ENCODE peak calls at places on chromosomes 13 and 19, in seven cellular contexts. F is breast epithelium, A is heart right ventricle, D is omental fat pad, K is GM06990, R is fibroblast of the aortic adventitia, B is retinal pigment epithelial cell. N is an unnamed sample.

GRCh38 chr13:111584101-111584500 is 263.7 kb downstream of the TEX29 start:
- DNase-seq in D (no peak), B (no peak), F (no peak), K (no peak), R (no peak), A (no peak), N (no peak)

GRCh38 chr19:50679177-50680125 is 30.2 kb downstream of the C19orf81 start:
- DNase-seq in F (peak), A (peak), K (peak), B (no peak), D (peak), R (peak), N (peak)

GRCh38 chr19:47253467-47253881 is 2.9 kb upstream of the CCDC9 start:
- DNase-seq in F (no peak), B (peak), A (no peak), R (peak), K (no peak), D (no peak), N (no peak)

GRCh38 chr19:5655412-5655811 is 24.9 kb downstream of the MICOS13 start:
- DNase-seq in D (no peak), K (no peak), B (no peak), R (no peak), F (no peak), A (no peak), N (no peak)

GRCh38 chr13:45108716-45109706 is 11.3 kb upstream of the GTF2F2 start:
- DNase-seq in K (peak), B (no peak), F (no peak), D (no peak), A (no peak), R (no peak), N (peak)

GRCh38 chr19:46766569-46767317 is 20.5 kb upstream of the STRN4 start:
- DNase-seq in A (no peak), R (peak), F (no peak), D (no peak), K (no peak), B (no peak), N (peak)

GRCh38 chr13:53159439-53159838 is 130.8 kb downstream of the OLFM4 start:
- DNase-seq in F (no peak), K (no peak), A (no peak), R (no peak), B (no peak), D (no peak), N (no peak)

GRCh38 chr13:48930933-48931332 is 44.8 kb upstream of the FNDC3A start:
- DNase-seq in K (no peak), F (no peak), A (no peak), R (no peak), D (no peak), B (no peak), N (no peak)

GRCh38 chr19:15252398-15253018 is 20.3 kb upstream of the EPHX3 start:
- DNase-seq in A (no peak), D (no peak), B (no peak), R (peak), F (no peak), K (no peak), N (no peak)

DNA sequence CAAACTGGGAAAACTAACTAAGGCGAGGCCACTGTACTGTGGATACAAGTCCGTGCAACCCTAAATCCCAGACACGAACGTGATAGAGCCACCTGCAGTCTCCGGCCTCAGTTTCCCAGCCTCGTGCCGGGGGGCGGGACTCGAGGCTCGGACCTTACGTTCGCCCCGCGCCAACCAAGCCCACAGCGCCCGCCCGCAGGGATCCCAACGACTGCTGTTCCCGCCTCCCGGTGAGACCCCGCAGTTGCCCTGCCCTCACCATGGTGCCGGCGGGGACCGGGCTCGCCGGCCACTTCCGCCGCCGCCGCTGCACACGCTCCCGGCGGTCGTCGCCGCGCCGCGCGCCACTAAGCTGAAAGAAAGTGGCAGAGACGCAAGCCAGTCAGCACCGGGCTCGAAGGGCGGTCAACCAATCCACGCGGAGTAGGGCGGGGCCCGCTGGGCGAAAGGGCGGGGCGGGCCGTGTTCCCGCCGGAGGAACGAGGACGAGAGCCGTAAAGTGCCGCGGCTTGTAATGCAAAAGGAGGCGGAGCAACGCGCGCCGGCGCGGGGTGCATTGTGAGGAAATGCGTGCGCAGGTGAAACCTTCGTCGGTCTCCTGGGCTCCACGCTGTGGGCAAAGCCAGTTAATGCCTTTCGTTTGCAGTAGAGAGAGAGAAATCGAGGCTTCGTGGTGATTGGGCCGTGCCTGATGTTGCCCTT is at the start of gene LSM4:
- DNase-seq in B (peak), K (peak), D (peak), R (peak), F (peak), A (peak), N (peak)
- TF ChIP-seq CTCF in B (peak), K (peak), D (no peak), R (peak), F (peak), A (no peak), N (peak)

GRCh38 chr13:46295531-46296464 is 84.1 kb downstream of the LRRC63 start:
- DNase-seq in B (peak), D (no peak), A (no peak), K (peak), R (peak), F (no peak), N (peak)

GRCh38 chr13:46297338-46297737 is 85.6 kb downstream of the LRRC63 start:
- DNase-seq in F (no peak), A (no peak), R (peak), D (no peak), K (no peak), B (no peak), N (no peak)

GRCh38 chr13:46296465-46296822 is 84.7 kb downstream of the LRRC63 start:
- DNase-seq in A (no peak), B (no peak), F (no peak), D (no peak), K (no peak), R (no peak), N (no peak)

DNA sequence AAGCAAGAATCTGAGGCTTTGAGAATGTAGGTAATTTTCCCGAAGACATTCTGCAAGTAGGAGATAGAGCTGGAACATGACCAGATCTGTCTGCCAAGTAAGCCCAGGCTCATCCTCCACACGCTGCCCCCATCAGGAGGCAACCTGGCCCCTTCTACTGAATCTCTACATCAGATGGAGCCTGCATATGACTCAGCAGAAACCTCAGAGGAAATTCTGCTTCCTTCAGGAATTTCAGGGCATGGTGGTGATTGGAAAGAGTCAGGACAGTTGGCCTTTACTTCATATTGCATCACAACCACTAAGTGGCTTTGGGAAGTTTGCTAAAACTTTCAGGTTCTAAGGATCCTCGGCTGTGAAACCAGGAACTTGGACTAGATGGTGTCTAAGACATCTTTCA is 85.2 kb downstream of the LRRC63 start:
- DNase-seq in F (no peak), B (no peak), R (peak), A (no peak), D (no peak), K (no peak), N (no peak)
- TF ChIP-seq CTCF in F (no peak), B (no peak), R (no peak), A (no peak), D (no peak), K (no peak), N (no peak)

GRCh38 chr19:1618157-1619093 is 13.2 kb upstream of the UQCR11 start:
- DNase-seq in K (no peak), R (peak), A (no peak), D (no peak), F (no peak), B (no peak), N (peak)
- TF ChIP-seq CTCF in K (peak), R (peak), A (peak), D (no peak), F (peak), B (peak), N (peak)

GRCh38 chr19:48330012-48330681 is 4.8 kb downstream of the EMP3 start:
- DNase-seq in A (peak), D (no peak), R (no peak), F (peak), B (peak), K (peak), N (peak)
- TF ChIP-seq CTCF in A (peak), D (no peak), R (no peak), F (no peak), B (peak), K (peak), N (no peak)

GRCh38 chr19:38384209-38385027 is 3.4 kb downstream of the GGN start:
- DNase-seq in K (no peak), F (no peak), A (no peak), B (no peak), R (no peak), D (no peak), N (no peak)
- TF ChIP-seq CTCF in K (peak), F (no peak), A (peak), B (peak), R (peak), D (no peak), N (no peak)

DNA sequence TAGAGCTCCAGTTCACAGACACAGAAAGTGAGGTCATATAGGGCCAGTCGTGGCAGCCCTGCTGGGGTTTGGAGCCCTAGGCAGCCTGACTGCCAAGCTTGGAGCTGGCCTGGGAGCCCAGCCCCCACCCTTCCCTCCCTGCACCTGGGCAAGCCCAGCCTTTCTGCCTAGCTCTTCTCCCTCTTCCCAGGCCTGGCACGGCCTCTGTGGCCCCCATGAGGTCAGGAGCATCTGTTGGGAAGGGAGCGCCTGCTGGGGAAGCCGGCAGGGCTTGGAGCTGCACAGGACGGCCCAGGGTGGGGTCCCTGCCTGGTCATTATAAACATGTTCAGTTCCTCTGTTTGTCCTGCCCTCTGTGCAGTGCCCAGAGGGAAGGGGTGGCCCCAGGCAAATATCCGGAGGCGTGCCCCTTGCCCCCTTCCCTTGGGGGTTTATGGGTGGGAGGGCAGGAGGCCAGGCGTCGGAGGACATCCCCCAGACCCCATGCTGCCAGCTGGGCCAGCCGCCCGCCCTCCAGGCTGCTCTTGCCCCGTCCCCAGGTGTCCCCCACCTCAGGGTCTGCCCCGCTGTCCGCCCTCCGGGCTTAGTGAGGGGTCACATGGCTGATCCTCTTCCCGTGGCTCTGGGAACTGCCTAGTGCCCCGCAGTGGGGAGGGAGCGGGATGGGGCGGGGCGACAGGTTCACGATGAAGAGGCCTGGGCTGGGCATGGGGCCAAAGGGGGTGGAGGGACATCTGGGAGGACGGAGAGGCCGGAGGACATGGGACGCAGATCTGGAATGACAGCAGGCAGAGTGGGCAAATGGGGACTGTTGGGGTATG is 30.0 kb upstream of the NCCRP1 start:
- DNase-seq in R (no peak), A (peak), D (no peak), F (peak), B (no peak), K (no peak), N (no peak)
- TF ChIP-seq CTCF in R (no peak), A (no peak), D (no peak), F (no peak), B (no peak), K (no peak), N (no peak)

DNA sequence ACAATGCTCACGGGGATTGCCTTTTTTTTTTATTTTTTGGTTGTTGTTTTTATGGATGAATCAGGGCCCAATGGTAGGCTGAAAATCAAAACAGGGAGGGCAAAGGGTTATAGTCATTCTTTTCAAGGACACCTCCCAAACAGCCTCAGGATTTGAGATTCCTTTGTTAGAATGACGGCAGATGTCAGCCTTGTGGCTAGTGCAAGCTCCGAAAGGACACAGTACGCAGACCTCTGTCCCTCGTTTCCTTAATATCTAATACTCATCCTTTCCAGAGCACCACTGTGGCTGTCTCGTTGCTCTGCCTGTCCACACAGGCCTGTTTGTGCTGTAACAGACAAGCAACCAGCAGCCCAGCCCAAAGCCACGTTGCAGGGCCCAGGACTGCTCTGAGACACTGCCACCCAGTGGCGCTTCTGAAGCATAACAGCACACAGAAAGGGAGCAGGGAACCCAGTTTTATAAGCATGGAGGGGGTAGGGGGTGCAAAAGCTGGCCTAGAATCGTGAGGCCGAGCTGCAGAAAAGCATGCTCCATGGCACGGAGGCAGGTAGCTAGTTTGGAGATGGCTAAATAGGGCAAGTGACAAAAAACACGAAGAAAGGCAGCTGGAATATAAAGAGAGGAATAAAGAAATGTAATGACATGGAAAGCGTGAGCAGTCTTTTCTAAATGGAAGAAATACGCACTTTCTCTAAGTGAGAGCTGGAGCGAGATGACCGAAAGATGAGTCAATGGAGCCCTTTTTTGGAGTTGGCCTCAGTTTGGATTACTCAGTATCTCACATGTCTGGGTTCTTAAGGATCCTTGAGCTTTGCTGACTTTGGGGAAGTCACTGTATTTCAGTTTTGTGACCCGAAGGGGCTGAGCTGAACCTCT is 40.7 kb upstream of the MEDAG start:
- DNase-seq in R (peak), K (peak), F (peak), B (peak), D (no peak), A (peak), N (peak)
- TF ChIP-seq CTCF in R (peak), K (peak), F (peak), B (peak), D (no peak), A (peak), N (peak)

GRCh38 chr19:54189020-54189667 is at the start of gene MBOAT7:
- DNase-seq in R (no peak), D (no peak), F (no peak), A (no peak), K (no peak), B (no peak), N (peak)
- TF ChIP-seq CTCF in R (no peak), D (no peak), F (no peak), A (peak), K (no peak), B (peak), N (peak)

DNA sequence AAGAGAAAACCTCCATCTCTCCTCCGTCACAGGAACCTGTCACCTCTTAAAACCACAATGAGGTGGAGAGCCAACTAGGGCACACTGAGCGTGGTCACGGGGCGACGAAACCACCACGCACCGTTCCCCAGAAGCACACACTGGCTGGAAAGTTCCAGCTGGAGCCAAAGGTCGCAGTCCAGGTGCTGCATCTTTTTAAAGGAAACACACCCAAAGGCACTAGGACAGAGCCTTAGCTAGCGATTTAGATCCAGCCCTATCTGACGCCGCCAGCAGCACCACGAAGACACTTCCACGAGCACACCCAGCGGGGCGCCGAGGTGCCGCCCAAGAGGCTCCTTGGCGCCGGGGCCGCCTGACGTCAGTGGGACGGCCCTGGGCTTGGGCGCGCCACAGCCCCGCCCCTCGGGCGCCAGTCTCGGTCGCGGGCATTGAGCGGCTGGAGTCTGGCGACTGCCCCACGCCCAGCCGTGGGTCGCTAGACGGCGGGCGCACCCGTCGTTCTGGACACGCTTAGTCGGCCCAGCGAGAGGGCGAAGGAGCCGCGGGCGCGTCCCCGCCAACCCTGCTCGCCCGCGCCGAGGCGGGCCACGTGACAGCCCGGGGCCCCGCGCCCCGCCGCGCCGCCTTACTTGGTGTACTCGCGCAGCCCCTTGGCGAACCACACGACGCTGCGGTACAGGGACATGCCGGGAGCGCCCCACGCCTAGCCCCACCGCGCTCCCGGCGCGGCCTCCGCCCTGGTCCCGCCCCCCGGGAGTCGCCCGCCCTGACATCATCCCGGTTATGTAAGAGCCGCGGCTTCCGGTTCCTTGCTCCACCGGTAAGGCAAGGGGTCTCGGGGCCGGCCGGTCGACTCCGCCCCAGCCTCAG is at the start of gene DHRS12:
- DNase-seq in B (no peak), F (peak), D (peak), R (peak), A (peak), K (peak), N (peak)
- TF ChIP-seq CTCF in B (no peak), F (no peak), D (no peak), R (no peak), A (no peak), K (peak), N (no peak)